ENCODE peak calls at places on chromosomes 11 and 22, in eight cellular contexts. O is Jurkat, Clone E6-1; R is AG08395; I is activated T-helper 9 cell treated with anti-CD3 and anti-CD28 coated beads, Interleukin-2, amount 50 U/mL, for 16 hours; B is stimulated activated CD4-positive, alpha-beta T cell treated with anti-CD3 and anti-CD28 coated beads, Interleukin-12 subunit alpha, Interleukin-12 subunit beta, amount 100 ng/mL, for 48 hours; D is left ventricle myocardium superior; E is adipocyte; X is small intestine. H is an unnamed sample.
A peak's percentile ranks its signal among the peaks of the same experiment; 100 is the strongest.

GRCh38 chr11:69647761-69648497 is 7.0 kb downstream of the CCND1 start:
- DNase-seq in O (no peak), R (no peak), I (no peak), B (no peak), D (no peak), E (no peak), X (no peak), H (no peak)

GRCh38 chr11:95576149-95576851 is 213.3 kb downstream of the FAM76B start:
- DNase-seq in O (no peak), R (no peak), I (no peak), B (no peak), D (no peak), E (peak; percentile 28), X (no peak), H (no peak)

GRCh38 chr11:2652362-2652761 is 47.4 kb downstream of the KCNQ1OT1 start:
- DNase-seq in O (no peak), R (no peak), I (no peak), B (no peak), D (no peak), E (no peak), X (no peak), H (no peak)

GRCh38 chr11:74284466-74284865 is 27.0 kb downstream of the P4HA3 start:
- DNase-seq in O (no peak), R (no peak), I (no peak), B (no peak), D (no peak), E (no peak), X (no peak), H (no peak)

GRCh38 chr11:110565344-110565684 is 135.6 kb downstream of the FDX1 start:
- DNase-seq in O (peak; percentile 49), R (peak; percentile 38), I (no peak), B (no peak), D (no peak), E (peak; percentile 51), X (no peak), H (peak; percentile 84)

GRCh38 chr11:2137202-2138071 is 1.8 kb downstream of the IGF2 start:
- DNase-seq in O (no peak), R (peak; percentile 76), I (no peak), B (no peak), D (peak; percentile 71), E (peak; percentile 97), X (no peak), H (peak; percentile 90)

GRCh38 chr11:122100222-122101080 is 15.6 kb downstream of the BLID start:
- DNase-seq in O (no peak), R (peak; percentile 47), I (no peak), B (no peak), D (peak; percentile 66), E (peak; percentile 88), X (no peak), H (peak; percentile 54)

GRCh38 chr22:50497093-50497492 is 10.4 kb downstream of the LMF2 start:
- DNase-seq in O (no peak), R (no peak), I (no peak), B (no peak), D (no peak), E (no peak), X (peak; percentile 89), H (no peak)

GRCh38 chr11:72421351-72421750 is 13.0 kb downstream of the CLPB start:
- DNase-seq in O (no peak), R (no peak), I (no peak), B (no peak), D (no peak), E (no peak), X (no peak), H (no peak)

GRCh38 chr11:117180020-117180419 is 1.5 kb downstream of the SIDT2 start:
- DNase-seq in O (peak; percentile 36), R (peak; percentile 33), I (no peak), B (no peak), D (no peak), E (peak; percentile 56), X (no peak), H (no peak)

GRCh38 chr22:45731798-45732495 is 60.3 kb downstream of the ATXN10 start:
- DNase-seq in O (no peak), R (peak; percentile 21), I (no peak), B (no peak), D (no peak), E (peak; percentile 64), X (no peak), H (peak; percentile 23)